ENCODE peak calls at places on chromosome 4, in ten cellular contexts. One of them, this sample, is unnamed.

GRCh38 chr4:110793381-110793801 is 170.5 kb upstream of the PITX2 start:
- DNase-seq in upper lobe of left lung: no peak
- DNase-seq in A549: no peak
- DNase-seq in IMR-90: peak; percentile 17
- DNase-seq in transverse colon: no peak
- DNase-seq in GM12891: no peak
- DNase-seq in ovary: no peak
- DNase-seq in H54: no peak
- DNase-seq in testis: no peak
- DNase-seq in sigmoid colon: no peak
- DNase-seq in this sample: no peak

GRCh38 chr4:106287353-106287969 is 28.5 kb downstream of the TBCK start:
- DNase-seq in A549: peak; percentile 1
- DNase-seq in H54: peak; percentile 1
- DNase-seq in testis: no peak
- DNase-seq in sigmoid colon: no peak
- DNase-seq in transverse colon: no peak
- DNase-seq in GM12891: no peak
- DNase-seq in upper lobe of left lung: no peak
- DNase-seq in ovary: no peak
- DNase-seq in IMR-90: peak; percentile 95
- DNase-seq in this sample: no peak

GRCh38 chr4:179536694-179537093 is 2094.5 kb upstream of the AGA start:
- DNase-seq in sigmoid colon: no peak
- DNase-seq in H54: no peak
- DNase-seq in A549: no peak
- DNase-seq in upper lobe of left lung: no peak
- DNase-seq in testis: no peak
- DNase-seq in ovary: no peak
- DNase-seq in IMR-90: no peak
- DNase-seq in GM12891: no peak
- DNase-seq in transverse colon: no peak
- DNase-seq in this sample: no peak

GRCh38 chr4:38449506-38450174 is 214.4 kb upstream of the KLF3 start:
- DNase-seq in A549: no peak
- DNase-seq in IMR-90: peak; percentile 5
- DNase-seq in transverse colon: no peak
- DNase-seq in testis: no peak
- DNase-seq in GM12891: no peak
- DNase-seq in upper lobe of left lung: no peak
- DNase-seq in sigmoid colon: no peak
- DNase-seq in ovary: no peak
- DNase-seq in H54: no peak
- DNase-seq in this sample: no peak

GRCh38 chr4:184826315-184827266 is 823 bp upstream of the ACSL1 start:
- DNase-seq in H54: no peak
- DNase-seq in GM12891: peak; percentile 46
- DNase-seq in transverse colon: peak; percentile 50
- DNase-seq in testis: peak; percentile 45
- DNase-seq in A549: no peak
- DNase-seq in ovary: peak; percentile 36
- DNase-seq in sigmoid colon: peak; percentile 73
- DNase-seq in IMR-90: peak; percentile 16
- DNase-seq in upper lobe of left lung: peak; percentile 57
- DNase-seq in this sample: no peak

GRCh38 chr4:165879581-165879980 is 6.5 kb downstream of the TLL1 start:
- DNase-seq in GM12891: no peak
- DNase-seq in sigmoid colon: no peak
- DNase-seq in IMR-90: no peak
- DNase-seq in ovary: no peak
- DNase-seq in H54: no peak
- DNase-seq in A549: no peak
- DNase-seq in transverse colon: no peak
- DNase-seq in upper lobe of left lung: no peak
- DNase-seq in testis: no peak
- DNase-seq in this sample: no peak

GRCh38 chr4:41692717-41693345 is 55.7 kb downstream of the PHOX2B start:
- DNase-seq in A549: peak; percentile 28
- DNase-seq in sigmoid colon: peak; percentile 63
- DNase-seq in H54: peak; percentile 6
- DNase-seq in upper lobe of left lung: no peak
- DNase-seq in IMR-90: peak; percentile 59
- DNase-seq in GM12891: peak; percentile 16
- DNase-seq in testis: peak; percentile 76
- DNase-seq in ovary: peak; percentile 10
- DNase-seq in transverse colon: peak; percentile 46
- DNase-seq in this sample: no peak

GRCh38 chr4:7295917-7296660 is 103.8 kb downstream of the SORCS2 start:
- DNase-seq in ovary: peak; percentile 38
- DNase-seq in A549: peak; percentile 18
- DNase-seq in H54: peak; percentile 30
- DNase-seq in testis: peak; percentile 51
- DNase-seq in IMR-90: peak; percentile 15
- DNase-seq in sigmoid colon: no peak
- DNase-seq in GM12891: peak; percentile 59
- DNase-seq in upper lobe of left lung: no peak
- DNase-seq in transverse colon: peak; percentile 24
- DNase-seq in this sample: no peak

GRCh38 chr4:44725861-44726820 is at the start of gene GNPDA2:
- DNase-seq in IMR-90: peak; percentile 89
- DNase-seq in testis: peak; percentile 95
- DNase-seq in sigmoid colon: peak; percentile 95
- DNase-seq in upper lobe of left lung: peak; percentile 91
- DNase-seq in transverse colon: peak; percentile 90
- DNase-seq in A549: peak; percentile 66
- DNase-seq in H54: peak; percentile 57
- DNase-seq in GM12891: peak; percentile 62
- DNase-seq in ovary: peak; percentile 89
- DNase-seq in this sample: peak; percentile 11

GRCh38 chr4:176844448-176844847 is 51.7 kb upstream of the VEGFC start:
- DNase-seq in IMR-90: no peak
- DNase-seq in sigmoid colon: no peak
- DNase-seq in transverse colon: no peak
- DNase-seq in GM12891: no peak
- DNase-seq in testis: no peak
- DNase-seq in A549: no peak
- DNase-seq in ovary: no peak
- DNase-seq in H54: no peak
- DNase-seq in upper lobe of left lung: no peak
- DNase-seq in this sample: no peak

GRCh38 chr4:38529189-38530115 is 134.5 kb upstream of the KLF3 start:
- DNase-seq in A549: no peak
- DNase-seq in H54: no peak
- DNase-seq in ovary: no peak
- DNase-seq in upper lobe of left lung: peak; percentile 77
- DNase-seq in sigmoid colon: no peak
- DNase-seq in transverse colon: peak; percentile 67
- DNase-seq in GM12891: peak; percentile 26
- DNase-seq in IMR-90: no peak
- DNase-seq in testis: no peak
- DNase-seq in this sample: peak; percentile 34

GRCh38 chr4:38069271-38069760 is 109.1 kb downstream of the PTTG2 start:
- DNase-seq in transverse colon: peak; percentile 72
- DNase-seq in GM12891: peak; percentile 20
- DNase-seq in A549: peak; percentile 29
- DNase-seq in sigmoid colon: no peak
- DNase-seq in ovary: peak; percentile 78
- DNase-seq in upper lobe of left lung: peak; percentile 48
- DNase-seq in testis: no peak
- DNase-seq in IMR-90: peak; percentile 89
- DNase-seq in H54: no peak
- DNase-seq in this sample: no peak

GRCh38 chr4:54226399-54227260 is 2.5 kb upstream of the PDGFRA start:
- DNase-seq in testis: peak; percentile 77
- DNase-seq in sigmoid colon: peak; percentile 92
- DNase-seq in transverse colon: peak; percentile 50
- DNase-seq in A549: no peak
- DNase-seq in upper lobe of left lung: peak; percentile 46
- DNase-seq in H54: no peak
- DNase-seq in ovary: peak; percentile 85
- DNase-seq in GM12891: no peak
- DNase-seq in IMR-90: peak; percentile 86
- DNase-seq in this sample: no peak

GRCh38 chr4:38857354-38858096 is 908 bp upstream of the TLR6 start:
- DNase-seq in H54: peak; percentile 40
- DNase-seq in GM12891: no peak
- DNase-seq in upper lobe of left lung: peak; percentile 63
- DNase-seq in testis: no peak
- DNase-seq in A549: peak; percentile 67
- DNase-seq in transverse colon: peak; percentile 45
- DNase-seq in ovary: no peak
- DNase-seq in sigmoid colon: no peak
- DNase-seq in IMR-90: peak; percentile 94
- DNase-seq in this sample: peak; percentile 12

GRCh38 chr4:100517864-100518341 is at the start of gene EMCN:
- DNase-seq in testis: no peak
- DNase-seq in GM12891: no peak
- DNase-seq in sigmoid colon: no peak
- DNase-seq in transverse colon: no peak
- DNase-seq in H54: no peak
- DNase-seq in ovary: no peak
- DNase-seq in A549: no peak
- DNase-seq in upper lobe of left lung: no peak
- DNase-seq in IMR-90: no peak
- DNase-seq in this sample: no peak
- TF ChIP-seq POLR2A in testis: no peak
- TF ChIP-seq POLR2A in GM12891: no peak
- TF ChIP-seq POLR2A in sigmoid colon: no peak
- TF ChIP-seq POLR2A in transverse colon: no peak
- TF ChIP-seq POLR2A in H54: no peak
- TF ChIP-seq POLR2A in ovary: no peak
- TF ChIP-seq POLR2A in A549: no peak
- TF ChIP-seq POLR2A in upper lobe of left lung: peak; percentile 15
- TF ChIP-seq POLR2A in IMR-90: no peak
- TF ChIP-seq POLR2A in this sample: no peak

DNA sequence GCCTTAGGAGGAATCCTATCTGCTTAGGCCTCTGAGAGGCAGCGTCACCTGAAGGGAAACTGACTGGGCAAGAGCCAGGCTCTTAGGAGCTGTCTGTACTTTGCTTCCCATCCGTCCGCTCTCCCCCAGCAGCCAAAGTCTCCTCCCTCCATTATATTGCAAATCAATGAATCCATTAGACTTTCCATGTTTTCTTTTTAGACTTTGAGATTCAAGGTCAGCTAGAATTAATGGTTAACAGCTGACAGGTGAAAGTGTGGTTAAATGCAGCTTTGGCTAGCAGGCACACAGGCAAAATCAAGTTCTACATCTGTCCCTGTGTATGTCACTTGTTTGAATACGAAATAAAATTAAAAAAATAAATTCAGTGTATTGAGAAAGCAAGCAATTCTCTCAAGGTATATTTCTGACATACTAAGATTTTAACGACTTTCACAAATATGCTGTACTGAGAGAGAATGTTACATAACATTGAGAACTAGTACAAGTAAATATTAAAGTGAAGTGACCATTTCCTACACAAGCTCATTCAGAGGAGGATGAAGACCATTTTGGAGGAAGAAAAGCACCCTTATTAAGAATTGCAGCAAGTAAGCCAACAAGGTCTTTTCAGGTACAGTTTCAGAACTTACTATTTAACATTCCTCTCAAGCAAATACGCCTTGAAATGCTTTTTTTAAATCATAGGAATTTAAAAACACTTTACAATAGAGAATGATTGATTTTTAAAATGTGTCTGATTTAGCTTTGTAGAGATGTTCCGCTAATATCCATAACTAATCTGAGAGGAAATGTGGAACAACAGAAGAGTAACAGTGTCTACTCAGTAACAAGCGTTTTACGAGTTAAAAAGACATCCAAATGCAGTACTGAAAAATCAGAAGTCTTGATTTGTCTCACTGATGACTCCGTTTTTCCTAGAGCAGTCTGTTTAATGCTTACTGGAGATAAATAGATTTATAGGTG is at the start of gene F11:
- DNase-seq in IMR-90: no peak
- DNase-seq in ovary: no peak
- DNase-seq in transverse colon: no peak
- DNase-seq in upper lobe of left lung: no peak
- DNase-seq in sigmoid colon: no peak
- DNase-seq in GM12891: no peak
- DNase-seq in A549: no peak
- DNase-seq in testis: no peak
- DNase-seq in H54: no peak
- DNase-seq in this sample: no peak
- TF ChIP-seq POLR2A in IMR-90: no peak
- TF ChIP-seq POLR2A in ovary: no peak
- TF ChIP-seq POLR2A in transverse colon: no peak
- TF ChIP-seq POLR2A in upper lobe of left lung: no peak
- TF ChIP-seq POLR2A in sigmoid colon: no peak
- TF ChIP-seq POLR2A in GM12891: no peak
- TF ChIP-seq POLR2A in A549: no peak
- TF ChIP-seq POLR2A in testis: no peak
- TF ChIP-seq POLR2A in H54: no peak
- TF ChIP-seq POLR2A in this sample: no peak

DNA sequence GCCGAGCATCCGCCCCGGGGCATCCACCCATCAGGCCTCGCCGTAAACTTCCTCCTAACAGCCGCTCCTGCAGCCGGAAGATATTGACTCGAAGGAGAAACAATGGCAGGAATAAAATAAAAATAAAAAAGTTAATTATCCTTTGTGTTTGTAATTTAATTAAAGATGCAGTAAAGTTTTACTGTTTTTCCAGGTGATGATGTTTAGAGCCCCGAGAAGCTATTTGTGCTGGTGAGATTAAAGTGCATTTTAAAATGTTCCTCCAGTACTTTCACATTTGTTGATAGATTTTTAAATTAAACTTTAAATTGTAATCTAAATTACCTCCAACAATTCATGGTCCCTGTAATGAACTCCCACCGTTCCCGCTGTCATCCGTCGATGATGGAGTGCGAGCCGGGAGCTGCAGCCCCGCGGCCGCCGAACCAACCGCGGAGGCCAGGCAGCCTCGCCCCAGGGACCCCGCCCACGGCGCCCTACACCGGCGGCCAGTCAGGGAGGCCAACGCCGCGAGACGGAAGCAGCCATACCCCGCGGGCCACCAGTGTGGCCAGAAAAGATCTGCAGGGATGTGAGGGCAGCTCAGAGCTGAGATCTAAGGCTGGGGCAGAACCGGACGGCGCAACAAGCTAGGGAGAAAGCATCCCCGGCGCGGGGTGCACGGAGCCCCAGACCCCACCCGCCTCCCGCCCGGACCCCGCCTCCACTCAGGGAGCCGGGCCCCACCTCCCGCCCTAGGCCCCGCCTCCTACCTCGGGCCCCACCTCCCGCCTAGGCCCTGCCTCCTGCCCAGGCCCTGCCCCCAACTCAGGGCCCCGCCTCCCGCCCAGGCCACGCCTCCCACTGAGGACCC is 104.1 kb downstream of the FAM53A start:
- DNase-seq in GM12891: no peak
- DNase-seq in A549: peak; percentile 61
- DNase-seq in upper lobe of left lung: peak; percentile 97
- DNase-seq in H54: peak; percentile 75
- DNase-seq in sigmoid colon: peak; percentile 97
- DNase-seq in IMR-90: no peak
- DNase-seq in testis: peak; percentile 92
- DNase-seq in ovary: peak; percentile 97
- DNase-seq in transverse colon: peak; percentile 91
- DNase-seq in this sample: peak; percentile 71
- TF ChIP-seq POLR2A in GM12891: no peak
- TF ChIP-seq POLR2A in A549: peak; percentile 25
- TF ChIP-seq POLR2A in upper lobe of left lung: peak; percentile 71
- TF ChIP-seq POLR2A in H54: peak; percentile 55
- TF ChIP-seq POLR2A in sigmoid colon: peak; percentile 24
- TF ChIP-seq POLR2A in IMR-90: no peak
- TF ChIP-seq POLR2A in testis: no peak
- TF ChIP-seq POLR2A in ovary: peak; percentile 41
- TF ChIP-seq POLR2A in transverse colon: peak; percentile 68
- TF ChIP-seq POLR2A in this sample: no peak

GRCh38 chr4:47550899-47551548 is 65.9 kb downstream of the ATP10D start:
- DNase-seq in H54: no peak
- DNase-seq in testis: no peak
- DNase-seq in IMR-90: peak; percentile 49
- DNase-seq in GM12891: no peak
- DNase-seq in transverse colon: no peak
- DNase-seq in ovary: no peak
- DNase-seq in sigmoid colon: no peak
- DNase-seq in upper lobe of left lung: no peak
- DNase-seq in A549: no peak
- DNase-seq in this sample: no peak
- TF ChIP-seq POLR2A in H54: no peak
- TF ChIP-seq POLR2A in testis: no peak
- TF ChIP-seq POLR2A in IMR-90: no peak
- TF ChIP-seq POLR2A in GM12891: no peak
- TF ChIP-seq POLR2A in transverse colon: no peak
- TF ChIP-seq POLR2A in ovary: no peak
- TF ChIP-seq POLR2A in sigmoid colon: no peak
- TF ChIP-seq POLR2A in upper lobe of left lung: no peak
- TF ChIP-seq POLR2A in A549: no peak
- TF ChIP-seq POLR2A in this sample: no peak